ENCODE peak calls at places on chromosomes 16 and 17, in seven cellular contexts. I, Y, W, O, C, S and M are unnamed samples.

GRCh38 chr16:29007865-29008593 is 23.2 kb downstream of the LAT start:
- DNase-seq in Y (peak; percentile 12), W (peak; percentile 77), C (peak; percentile 65), S (peak; percentile 48), I (no peak), O (no peak), M (no peak)

GRCh38 chr16:4687946-4688673 is 5.3 kb upstream of the NUDT16L1 start:
- DNase-seq in I (no peak), Y (no peak), W (no peak), C (no peak), S (no peak), O (no peak), M (no peak)

GRCh38 chr17:79834575-79835469 is 4.4 kb downstream of the CBX4 start:
- DNase-seq in S (peak; percentile 56), Y (no peak), W (peak; percentile 15), C (no peak), I (no peak), O (no peak), M (no peak)

GRCh38 chr17:7839890-7840260 is 5.9 kb downstream of the KDM6B start:
- DNase-seq in I (peak; percentile 68), O (no peak), S (no peak), C (peak; percentile 61), W (peak; percentile 47), Y (no peak), M (no peak)

GRCh38 chr17:41510251-41511065 is 5.0 kb upstream of the KRT13 start:
- DNase-seq in C (no peak), W (no peak), S (no peak), O (no peak), Y (no peak), I (no peak), M (no peak)

GRCh38 chr17:41678907-41679739 is 9.6 kb upstream of the EIF1 start:
- DNase-seq in Y (no peak), O (no peak), C (peak; percentile 94), S (peak; percentile 18), W (peak; percentile 66), I (no peak), M (no peak)

GRCh38 chr16:14193316-14193871 is 122.3 kb downstream of the MRTFB start:
- DNase-seq in Y (no peak), I (no peak), C (peak; percentile 70), O (no peak), S (no peak), W (no peak), M (no peak)

GRCh38 chr16:11142261-11142630 is 113.8 kb downstream of the SOCS1 start:
- DNase-seq in I (no peak), W (no peak), C (no peak), Y (no peak), O (no peak), S (no peak), M (no peak)

GRCh38 chr17:16477666-16478065 is 14.3 kb downstream of the LRRC75A start:
- DNase-seq in C (no peak), I (no peak), Y (no peak), S (no peak), W (no peak), O (no peak), M (no peak)

GRCh38 chr16:68416057-68417046 is 32.0 kb downstream of the SMPD3 start:
- DNase-seq in C (no peak), S (no peak), O (no peak), W (no peak), I (no peak), Y (no peak), M (no peak)

GRCh38 chr17:10083864-10084263 is 114.5 kb downstream of the GAS7 start:
- DNase-seq in Y (no peak), C (no peak), W (no peak), S (no peak), I (no peak), O (no peak), M (no peak)

GRCh38 chr16:55403464-55403863 is 75.5 kb upstream of the MMP2 start:
- DNase-seq in S (no peak), C (no peak), O (no peak), W (no peak), Y (no peak), I (no peak), M (no peak)

GRCh38 chr17:80913928-80914821 is 77.5 kb upstream of the CHMP6 start:
- DNase-seq in Y (no peak), I (no peak), S (no peak), W (no peak), C (no peak), O (peak; percentile 28), M (no peak)

GRCh38 chr16:73050115-73051099 is 2.5 kb upstream of the ZFHX3 start:
- DNase-seq in W (no peak), I (no peak), S (no peak), Y (no peak), O (no peak), C (no peak), M (no peak)

GRCh38 chr17:16122697-16123434 is 92.5 kb downstream of the NCOR1 start:
- DNase-seq in Y (peak; percentile 61), C (no peak), I (no peak), W (no peak), O (no peak), S (no peak), M (no peak)

GRCh38 chr16:19879241-19879792 is 5.3 kb downstream of the GPRC5B start:
- DNase-seq in W (no peak), O (no peak), Y (peak; percentile 26), S (no peak), I (no peak), C (no peak), M (no peak)

DNA sequence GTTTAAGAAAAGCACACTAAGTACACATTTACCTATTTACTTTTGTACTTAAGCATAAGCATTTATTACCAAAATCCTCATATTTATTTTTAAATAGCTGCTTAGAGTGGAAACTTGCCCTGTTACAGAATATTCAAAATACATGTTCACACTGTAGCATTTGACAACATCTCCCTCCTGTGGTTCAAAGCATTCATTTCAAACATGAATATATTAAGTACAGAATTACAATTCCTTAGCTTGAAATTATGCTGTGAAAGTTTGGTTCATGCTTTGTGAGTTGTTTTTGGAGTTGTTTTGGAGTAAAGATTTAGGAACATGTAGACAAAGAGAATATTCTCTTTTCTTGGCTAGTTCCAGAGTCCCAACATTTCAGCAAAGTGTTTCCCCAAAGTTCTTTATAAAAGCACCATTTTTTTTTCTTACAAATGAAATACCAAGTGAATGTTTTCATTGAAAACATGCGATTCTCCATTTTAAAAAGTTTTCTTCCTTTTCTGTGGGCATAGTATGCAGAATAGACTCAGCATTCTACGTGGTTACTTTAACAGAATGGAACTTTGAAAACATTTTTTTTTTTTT is 33.2 kb downstream of the TUBD1 start:
- DNase-seq in S (no peak), Y (no peak), I (no peak), C (peak; percentile 55), O (no peak), W (peak; percentile 80), M (no peak)
- TF ChIP-seq CTCF in S (peak; percentile 60), Y (peak; percentile 74), I (no peak), C (peak; percentile 12), O (peak; percentile 54), W (peak; percentile 58), M (peak; percentile 61)

GRCh38 chr16:85988306-85988705 is 89.3 kb downstream of the IRF8 start:
- DNase-seq in S (no peak), I (no peak), W (no peak), C (peak; percentile 76), O (no peak), Y (no peak), M (no peak)

GRCh38 chr16:85984947-85985451 is 86.0 kb downstream of the IRF8 start:
- DNase-seq in W (no peak), I (no peak), S (no peak), C (peak; percentile 81), Y (no peak), O (no peak), M (no peak)

GRCh38 chr16:85987750-85988078 is 88.8 kb downstream of the IRF8 start:
- DNase-seq in C (no peak), S (no peak), I (no peak), O (no peak), Y (peak; percentile 63), W (no peak), M (no peak)

GRCh38 chr16:85988723-85989313 is 89.9 kb downstream of the IRF8 start:
- DNase-seq in Y (no peak), S (no peak), I (no peak), O (no peak), C (peak; percentile 86), W (no peak), M (no peak)

DNA sequence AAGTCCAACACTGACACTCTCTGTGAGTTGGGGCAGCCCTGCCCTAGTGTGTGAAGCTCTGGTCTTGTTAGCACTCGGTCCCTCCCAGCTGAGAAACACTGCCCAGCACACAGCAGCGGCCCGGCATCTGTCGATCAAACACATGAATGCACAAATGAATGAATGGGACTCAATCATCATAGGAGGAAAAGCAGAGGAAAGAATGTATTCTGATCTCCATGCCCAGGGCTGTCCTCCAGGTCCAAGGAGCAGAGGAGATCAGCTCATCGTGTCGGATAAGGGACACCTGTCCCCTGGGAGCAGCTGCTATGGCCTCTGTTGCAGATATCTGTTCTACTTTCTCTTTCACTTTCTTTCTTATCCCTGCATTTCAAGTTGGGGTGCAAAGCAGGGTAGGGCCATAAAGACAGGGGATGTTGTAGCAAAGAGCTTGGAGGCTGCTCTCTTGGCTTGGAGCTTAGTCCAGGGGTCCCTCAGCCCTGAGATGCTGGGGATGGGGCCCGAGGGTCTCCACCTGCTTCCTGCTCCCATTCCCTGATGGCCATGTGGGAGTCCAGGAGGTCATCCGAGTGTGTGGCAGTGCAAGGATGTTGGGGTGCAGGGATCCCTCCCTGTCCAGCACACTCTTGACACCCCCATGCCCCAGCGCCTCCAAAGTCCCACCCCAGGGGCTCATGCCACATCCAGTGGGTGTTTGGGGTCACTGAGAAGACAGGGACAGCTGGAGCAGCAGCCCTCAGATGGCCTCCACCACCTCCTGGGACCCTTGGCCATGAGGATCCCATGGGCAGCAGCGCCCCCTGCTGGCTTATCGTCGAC is 88.2 kb downstream of the IRF8 start:
- DNase-seq in W (peak; percentile 15), O (no peak), Y (no peak), C (peak; percentile 81), S (peak; percentile 36), I (no peak), M (no peak)
- TF ChIP-seq CTCF in W (no peak), O (peak; percentile 46), Y (no peak), C (peak; percentile 53), S (peak; percentile 78), I (no peak), M (peak; percentile 49)

DNA sequence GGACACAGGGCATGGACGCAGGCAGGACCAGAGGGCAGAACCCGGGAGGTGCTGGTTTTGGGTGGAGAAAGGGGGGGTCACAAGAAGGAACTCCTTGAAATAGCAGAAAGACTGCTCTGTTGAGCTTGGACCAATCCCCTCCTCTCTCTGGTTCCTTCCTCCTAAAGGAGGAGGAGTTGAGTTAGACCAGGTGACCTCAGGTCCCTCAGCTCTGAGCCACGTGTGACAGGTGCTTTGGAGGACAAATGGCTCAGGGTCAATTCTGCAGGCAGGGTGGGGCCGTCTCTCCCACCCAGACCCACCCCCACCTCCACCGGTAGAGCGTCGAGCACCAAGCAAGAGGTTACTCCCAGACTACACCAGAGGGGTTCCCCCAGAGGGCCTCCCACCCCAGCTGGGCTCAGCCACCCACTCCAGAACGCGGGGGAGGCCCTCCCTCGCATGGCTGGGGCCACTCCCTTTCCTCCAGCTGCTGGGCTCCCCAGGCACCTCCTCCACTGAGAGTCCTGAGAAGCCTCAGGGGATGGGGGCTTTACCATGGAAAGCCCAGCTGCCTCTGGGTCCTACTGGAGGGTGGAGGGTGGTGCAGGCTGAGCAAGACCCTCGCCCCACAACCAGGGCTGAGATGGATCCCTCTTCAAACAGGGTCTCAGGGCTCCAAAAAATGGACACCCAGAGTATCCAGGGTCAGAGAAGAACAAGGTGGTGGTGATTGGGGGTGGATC is 7.7 kb downstream of the MYO1C start:
- DNase-seq in I (peak; percentile 81), C (peak; percentile 86), W (peak; percentile 62), Y (peak; percentile 39), O (no peak), S (no peak), M (peak; percentile 82)
- TF ChIP-seq CTCF in I (no peak), C (peak; percentile 20), W (peak; percentile 7), Y (no peak), O (no peak), S (no peak), M (peak; percentile 59)

GRCh38 chr16:17078950-17079631 is 391.7 kb downstream of the XYLT1 start:
- DNase-seq in Y (no peak), S (no peak), C (no peak), I (no peak), W (no peak), O (no peak), M (no peak)
- TF ChIP-seq CTCF in Y (no peak), S (no peak), C (no peak), I (no peak), W (no peak), O (no peak), M (no peak)